ENCODE peak calls at places on chromosomes 11 and 22, in four cellular contexts. One of them, this sample, is unnamed.
A peak's percentile ranks its signal among the peaks of the same experiment; 100 is the strongest.

GRCh38 chr11:95863486-95864140 is 60.3 kb downstream of the MTMR2 start:
- DNase-seq in HepG2: no peak
- DNase-seq in GM12878: no peak
- DNase-seq in K562: no peak
- DNase-seq in this sample: no peak

GRCh38 chr11:111417011-111417765 is 38.1 kb upstream of the POU2AF1 start:
- DNase-seq in K562: no peak
- DNase-seq in HepG2: peak; percentile 80
- DNase-seq in GM12878: peak; percentile 96
- DNase-seq in this sample: no peak

GRCh38 chr11:131689049-131689925 is 318.9 kb downstream of the NTM start:
- DNase-seq in K562: no peak
- DNase-seq in HepG2: no peak
- DNase-seq in GM12878: no peak
- DNase-seq in this sample: no peak

GRCh38 chr11:34585870-34586654 is 34.8 kb upstream of the EHF start:
- DNase-seq in GM12878: peak; percentile 20
- DNase-seq in HepG2: peak; percentile 70
- DNase-seq in K562: peak; percentile 38
- DNase-seq in this sample: no peak

GRCh38 chr11:20027546-20028014 is 132.7 kb downstream of the DBX1 start:
- DNase-seq in K562: no peak
- DNase-seq in GM12878: no peak
- DNase-seq in HepG2: no peak
- DNase-seq in this sample: no peak

GRCh38 chr11:116896211-116896610 is 58.8 kb upstream of the APOA1 start:
- DNase-seq in GM12878: no peak
- DNase-seq in K562: no peak
- DNase-seq in HepG2: no peak
- DNase-seq in this sample: no peak

GRCh38 chr11:95545116-95545875 is 244.3 kb downstream of the FAM76B start:
- DNase-seq in GM12878: no peak
- DNase-seq in K562: peak; percentile 29
- DNase-seq in HepG2: no peak
- DNase-seq in this sample: peak; percentile 14

GRCh38 chr11:60915250-60915914 is 1.4 kb downstream of the TMEM109 start:
- DNase-seq in GM12878: peak; percentile 69
- DNase-seq in K562: no peak
- DNase-seq in HepG2: no peak
- DNase-seq in this sample: peak; percentile 65

GRCh38 chr22:21881841-21882753 is 14.7 kb upstream of the MAPK1 start:
- DNase-seq in K562: peak; percentile 52
- DNase-seq in GM12878: no peak
- DNase-seq in HepG2: no peak
- DNase-seq in this sample: no peak

GRCh38 chr22:23282089-23282501 is 101.8 kb downstream of the BCR start:
- DNase-seq in GM12878: no peak
- DNase-seq in K562: no peak
- DNase-seq in HepG2: no peak
- DNase-seq in this sample: no peak

GRCh38 chr11:66337103-66337899 is 1.1 kb upstream of the RIN1 start:
- DNase-seq in GM12878: no peak
- DNase-seq in HepG2: no peak
- DNase-seq in K562: no peak
- DNase-seq in this sample: no peak

GRCh38 chr11:13836666-13837065 is 125.9 kb upstream of the SPON1 start:
- DNase-seq in K562: no peak
- DNase-seq in GM12878: no peak
- DNase-seq in HepG2: no peak
- DNase-seq in this sample: no peak

GRCh38 chr22:26535499-26535898 is 23.2 kb upstream of the TFIP11 start:
- DNase-seq in GM12878: no peak
- DNase-seq in HepG2: no peak
- DNase-seq in K562: no peak
- DNase-seq in this sample: no peak

GRCh38 chr11:14042686-14043440 is 80.3 kb downstream of the SPON1 start:
- DNase-seq in HepG2: no peak
- DNase-seq in GM12878: no peak
- DNase-seq in K562: no peak
- DNase-seq in this sample: no peak

GRCh38 chr22:41916745-41917358 is 2.0 kb upstream of the SHISA8 start:
- DNase-seq in GM12878: no peak
- DNase-seq in K562: no peak
- DNase-seq in HepG2: no peak
- DNase-seq in this sample: no peak

GRCh38 chr11:75408852-75409219 is 9.5 kb downstream of the RPS3 start:
- DNase-seq in K562: no peak
- DNase-seq in HepG2: no peak
- DNase-seq in GM12878: no peak
- DNase-seq in this sample: no peak

GRCh38 chr22:38034278-38034882 is 22.8 kb upstream of the PICK1 start:
- DNase-seq in K562: peak; percentile 81
- DNase-seq in GM12878: peak; percentile 15
- DNase-seq in HepG2: peak; percentile 50
- DNase-seq in this sample: peak; percentile 71

GRCh38 chr11:36617543-36617942 is 19.5 kb upstream of the RAG2 start:
- DNase-seq in GM12878: no peak
- DNase-seq in HepG2: no peak
- DNase-seq in K562: no peak
- DNase-seq in this sample: no peak

GRCh38 chr22:40046126-40046525 is 51.4 kb downstream of the FAM83F start:
- DNase-seq in HepG2: no peak
- DNase-seq in GM12878: no peak
- DNase-seq in K562: no peak
- DNase-seq in this sample: no peak

GRCh38 chr11:18775492-18776292 is 15.9 kb downstream of the PTPN5 start:
- DNase-seq in HepG2: peak; percentile 46
- DNase-seq in GM12878: no peak
- DNase-seq in K562: peak; percentile 82
- DNase-seq in this sample: peak; percentile 93

DNA sequence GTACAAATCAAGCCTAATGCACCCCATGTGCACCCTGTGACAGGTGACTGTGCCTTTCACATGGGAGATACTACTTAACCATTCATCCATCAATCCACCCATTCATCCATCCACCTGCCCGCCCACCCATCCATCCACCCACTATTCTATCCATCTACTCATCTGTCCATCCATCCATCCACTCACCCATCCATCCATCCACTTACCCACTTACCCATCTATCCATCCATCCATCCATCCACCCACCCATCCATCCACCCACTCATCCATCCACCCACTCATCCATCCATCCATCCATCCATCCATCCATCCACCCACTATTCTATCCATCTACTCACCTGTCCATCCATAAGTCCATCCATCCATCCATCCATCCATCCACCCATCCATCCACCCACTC is 7.5 kb downstream of the C11orf24 start:
- DNase-seq in K562: no peak
- DNase-seq in HepG2: no peak
- DNase-seq in GM12878: no peak
- DNase-seq in this sample: no peak
- TF ChIP-seq ETV6 in K562: no peak
- TF ChIP-seq ETV6 in HepG2: no peak
- TF ChIP-seq ETV6 in GM12878: no peak
- TF ChIP-seq ETV6 in this sample: no peak

GRCh38 chr11:76607431-76607830 is 63.1 kb downstream of the LRRC32 start:
- DNase-seq in K562: no peak
- DNase-seq in HepG2: no peak
- DNase-seq in GM12878: no peak
- DNase-seq in this sample: no peak
- TF ChIP-seq ETV6 in K562: no peak
- TF ChIP-seq ETV6 in HepG2: no peak
- TF ChIP-seq ETV6 in GM12878: no peak
- TF ChIP-seq ETV6 in this sample: no peak

DNA sequence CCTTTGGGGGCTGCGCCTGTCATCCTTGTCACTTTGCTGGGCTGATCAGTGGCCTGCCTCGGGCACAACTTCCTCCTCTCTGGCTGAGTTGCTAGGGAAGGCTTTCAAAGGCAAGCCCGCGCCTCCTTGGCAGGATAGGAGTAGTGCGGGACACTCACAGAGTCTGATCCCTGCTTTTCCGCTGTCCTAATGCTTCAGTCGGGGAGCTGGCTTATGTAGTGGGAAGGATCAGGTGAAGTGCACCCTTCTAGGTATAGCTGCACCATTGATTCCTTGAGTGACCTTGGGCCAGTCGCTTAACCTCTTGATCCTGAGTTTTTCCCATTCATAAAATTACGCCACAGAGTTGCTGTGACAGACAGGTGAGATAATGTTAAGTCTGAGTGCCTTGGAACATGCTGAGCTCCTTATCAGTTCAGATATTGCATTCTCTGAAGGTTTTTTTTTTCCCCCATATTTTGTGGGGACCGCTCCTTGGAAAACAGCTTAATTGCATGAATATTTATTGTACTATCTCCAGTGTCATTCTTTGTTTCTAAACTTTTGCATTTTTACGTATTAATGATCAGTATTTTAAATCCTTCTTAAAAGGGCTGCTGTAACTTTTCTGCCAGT is 943 bp downstream of the IPO7 start:
- DNase-seq in K562: no peak
- DNase-seq in HepG2: peak; percentile 76
- DNase-seq in GM12878: no peak
- DNase-seq in this sample: no peak
- TF ChIP-seq ETV6 in K562: no peak
- TF ChIP-seq ETV6 in HepG2: no peak
- TF ChIP-seq ETV6 in GM12878: no peak
- TF ChIP-seq ETV6 in this sample: no peak

GRCh38 chr11:62013266-62014157 is 46.1 kb upstream of the FTH1 start:
- DNase-seq in GM12878: no peak
- DNase-seq in K562: no peak
- DNase-seq in HepG2: no peak
- DNase-seq in this sample: no peak
- TF ChIP-seq ETV6 in GM12878: no peak
- TF ChIP-seq ETV6 in K562: no peak
- TF ChIP-seq ETV6 in HepG2: no peak
- TF ChIP-seq ETV6 in this sample: no peak